ENCODE peak calls at places on chromosomes 12 and 14, in eight cellular contexts. T is fibroblast of lung; G is HL-60; J is thyroid gland; V is HT-29; H is fibroblast of the conjunctiva; D is activated CD4-positive, CD25-positive, alpha-beta regulatory T cell; N is stimulated activated CD8-positive, alpha-beta memory T cell treated with anti-CD3 and anti-CD28 coated beads, Interleukin-4, amount 100 ng/mL, for 1 hour. B is an unnamed sample.

GRCh38 chr12:76268267-76268666 is 79.9 kb downstream of the BBS10 start:
- DNase-seq in T (peak), G (no peak), J (no peak), V (no peak), H (no peak), D (no peak), N (no peak), B (no peak)

GRCh38 chr12:11227373-11227772 is 40.6 kb upstream of the TAS2R42 start:
- DNase-seq in T (no peak), G (no peak), J (no peak), V (no peak), H (no peak), D (no peak), N (no peak), B (no peak)

GRCh38 chr12:124466200-124467128 is 100.9 kb downstream of the NCOR2 start:
- DNase-seq in T (peak), G (peak), J (no peak), V (no peak), H (no peak), D (peak), N (peak), B (no peak)

GRCh38 chr12:47887529-47887928 is 17.3 kb downstream of the VDR start:
- DNase-seq in T (no peak), G (no peak), J (peak), V (no peak), H (no peak), D (no peak), N (no peak), B (no peak)

GRCh38 chr14:65413739-65414045 is 1.2 kb downstream of the FUT8 start:
- DNase-seq in T (peak), G (no peak), J (no peak), V (no peak), H (no peak), D (no peak), N (no peak), B (no peak)

GRCh38 chr14:97446087-97446486 is 648.9 kb downstream of the VRK1 start:
- DNase-seq in T (no peak), G (no peak), J (no peak), V (no peak), H (no peak), D (no peak), N (no peak), B (no peak)

GRCh38 chr12:122228092-122228491 is 2.2 kb upstream of the DIABLO start:
- DNase-seq in T (no peak), G (no peak), J (no peak), V (no peak), H (no peak), D (no peak), N (no peak), B (no peak)

GRCh38 chr12:107349008-107349747 is 255.8 kb upstream of the CRY1 start:
- DNase-seq in T (peak), G (no peak), J (no peak), V (peak), H (peak), D (no peak), N (no peak), B (no peak)

GRCh38 chr12:6953417-6954315 is 2.5 kb downstream of the PTPN6 start:
- DNase-seq in T (peak), G (peak), J (no peak), V (no peak), H (no peak), D (peak), N (peak), B (no peak)

GRCh38 chr12:3933074-3933818 is 60.0 kb upstream of the PARP11 start:
- DNase-seq in T (no peak), G (no peak), J (no peak), V (no peak), H (no peak), D (no peak), N (no peak), B (no peak)

GRCh38 chr14:58572092-58572853 is 65.5 kb upstream of the DACT1 start:
- DNase-seq in T (peak), G (no peak), J (no peak), V (no peak), H (no peak), D (no peak), N (no peak), B (no peak)

GRCh38 chr14:56247495-56248087 is 129.4 kb downstream of the PELI2 start:
- DNase-seq in T (peak), G (no peak), J (no peak), V (peak), H (no peak), D (no peak), N (no peak), B (no peak)

GRCh38 chr12:32533971-32534590 is 134.7 kb downstream of the FGD4 start:
- DNase-seq in T (peak), G (no peak), J (peak), V (peak), H (peak), D (no peak), N (no peak), B (peak)

GRCh38 chr14:62017651-62018230 is 255.5 kb downstream of the SNAPC1 start:
- DNase-seq in T (no peak), G (no peak), J (no peak), V (no peak), H (no peak), D (no peak), N (no peak), B (no peak)

GRCh38 chr14:36538051-36538450 is 18.0 kb upstream of the NKX2-1 start:
- DNase-seq in T (no peak), G (no peak), J (no peak), V (no peak), H (no peak), D (no peak), N (no peak), B (no peak)

GRCh38 chr12:108516511-108517275 is 1.6 kb downstream of the FICD start:
- DNase-seq in T (peak), G (no peak), J (no peak), V (peak), H (no peak), D (no peak), N (no peak), B (no peak)

GRCh38 chr14:97185186-97185585 is 388.0 kb downstream of the VRK1 start:
- DNase-seq in T (peak), G (no peak), J (no peak), V (peak), H (no peak), D (no peak), N (no peak), B (peak)

GRCh38 chr12:104930388-104931326 is 27.4 kb downstream of the SLC41A2 start:
- DNase-seq in T (peak), G (no peak), J (no peak), V (no peak), H (no peak), D (no peak), N (no peak), B (no peak)

GRCh38 chr12:87930033-87930432 is 99.2 kb downstream of the C12orf50 start:
- DNase-seq in T (peak), G (no peak), J (no peak), V (no peak), H (peak), D (no peak), N (no peak), B (no peak)

GRCh38 chr12:66044731-66045130 is 85.8 kb downstream of the LLPH start:
- DNase-seq in T (peak), G (no peak), J (no peak), V (no peak), H (peak), D (no peak), N (no peak), B (no peak)

GRCh38 chr14:67863223-67863622 is 43.6 kb downstream of the RAD51B start:
- DNase-seq in T (no peak), G (no peak), J (no peak), V (no peak), H (no peak), D (no peak), N (no peak), B (no peak)

GRCh38 chr14:21039059-21039422 is 3.1 kb upstream of the RNASE7 start:
- DNase-seq in T (peak), G (no peak), J (peak), V (no peak), H (peak), D (no peak), N (no peak), B (no peak)

GRCh38 chr12:78483767-78484315 is 380.7 kb upstream of the SYT1 start:
- DNase-seq in T (no peak), G (no peak), J (peak), V (no peak), H (no peak), D (no peak), N (no peak), B (no peak)

B was measured in HuH-7.